ENCODE peak calls at places on chromosomes 4 and X, in six cellular contexts. Y is SK-N-SH; C is CD8-positive, alpha-beta T cell; P is left ventricle myocardium inferior; Z is osteoblast; J is HL-60. I is an unnamed sample. For H3K27me3, the result is how much of the 10 kb centered on the place peaks cover.

GRCh38 chr4:139672732-139673131 is 7.1 kb downstream of the MGST2 start:
- DNase-seq in Y (no peak), C (no peak), P (no peak), Z (no peak), J (no peak), I (no peak)

GRCh38 chrX:81957900-81958545 is 756.1 kb downstream of the SH3BGRL start:
- DNase-seq in Y (peak), C (no peak), P (no peak), Z (peak), J (no peak), I (no peak)

GRCh38 chr4:73735231-73735630 is 5.1 kb upstream of the CXCL8 start:
- DNase-seq in Y (no peak), C (no peak), P (no peak), Z (no peak), J (no peak), I (no peak)

GRCh38 chrX:86210772-86211171 is 62.5 kb downstream of the DACH2 start:
- DNase-seq in Y (peak), C (no peak), P (no peak), Z (no peak), J (no peak), I (no peak)

GRCh38 chr4:113157086-113157857 is 107.8 kb downstream of the ANK2 start:
- DNase-seq in Y (no peak), C (no peak), P (no peak), Z (no peak), J (no peak), I (no peak)

GRCh38 chr4:14317351-14317750 is 684.9 kb upstream of the CPEB2 start:
- DNase-seq in Y (no peak), C (no peak), P (no peak), Z (no peak), J (no peak), I (no peak)

GRCh38 chrX:446243-446642 is 59.5 kb upstream of the PPP2R3B start:
- DNase-seq in Y (no peak), C (no peak), P (no peak), Z (no peak), J (no peak), I (no peak)

GRCh38 chrX:125507119-125507518 is 187.4 kb downstream of the TEX13C start:
- DNase-seq in Y (no peak), C (no peak), P (no peak), Z (no peak), J (no peak), I (no peak)

GRCh38 chrX:6026980-6027379 is 201.7 kb downstream of the NLGN4X start:
- DNase-seq in Y (no peak), C (no peak), P (no peak), Z (no peak), J (no peak), I (no peak)

GRCh38 chrX:136021903-136022302 is 36.7 kb downstream of the SLC9A6 start:
- DNase-seq in Y (no peak), C (no peak), P (no peak), Z (no peak), J (no peak), I (no peak)

GRCh38 chr4:86592553-86593249 is 1.4 kb upstream of the PTPN13 start:
- DNase-seq in Y (no peak), C (no peak), P (no peak), Z (peak), J (no peak), I (no peak)

GRCh38 chr4:128228021-128228571 is 59.5 kb downstream of the PGRMC2 start:
- DNase-seq in Y (no peak), C (no peak), P (no peak), Z (no peak), J (no peak), I (no peak)

GRCh38 chr4:30172416-30172815 is 547.8 kb upstream of the PCDH7 start:
- DNase-seq in Y (no peak), C (no peak), P (no peak), Z (no peak), J (no peak), I (no peak)

GRCh38 chr4:155608231-155608885 is 58.3 kb upstream of the GUCY1A1 start:
- DNase-seq in Y (no peak), C (no peak), P (peak), Z (peak), J (no peak), I (no peak)

GRCh38 chr4:118337954-118338353 is 14.8 kb downstream of the PRSS12 start:
- DNase-seq in Y (no peak), C (no peak), P (no peak), Z (no peak), J (no peak), I (no peak)

GRCh38 chrX:106897259-106897658 is 5.9 kb downstream of the RIPPLY1 start:
- DNase-seq in Y (no peak), C (no peak), P (no peak), Z (peak), J (no peak), I (no peak)

GRCh38 chr4:19614171-19614570 is 637.5 kb upstream of the SLIT2 start:
- DNase-seq in Y (no peak), C (no peak), P (no peak), Z (no peak), J (no peak), I (no peak)

GRCh38 chrX:56805399-56805798 is 76.4 kb downstream of the NBDY start:
- DNase-seq in Y (no peak), C (no peak), P (no peak), Z (no peak), J (no peak), I (no peak)

GRCh38 chrX:119512145-119512800 is 44.0 kb downstream of the SLC25A5 start:
- DNase-seq in Y (peak), C (no peak), P (peak), Z (peak), J (peak), I (peak)

GRCh38 chr4:128353791-128354190 is 66.2 kb upstream of the PGRMC2 start:
- DNase-seq in Y (no peak), C (no peak), P (no peak), Z (no peak), J (no peak), I (no peak)

GRCh38 chrX:120358687-120359086 is 3.2 kb upstream of the ATP1B4 start:
- DNase-seq in Y (no peak), C (no peak), P (no peak), Z (peak), J (no peak), I (no peak)

GRCh38 chr4:74540193-74540592 is 95.3 kb downstream of the AREG start:
- DNase-seq in Y (no peak), C (no peak), P (no peak), Z (no peak), J (no peak), I (no peak)

GRCh38 chr4:118904935-118905334 is 16.3 kb downstream of the SYNPO2 start:
- DNase-seq in Y (peak), C (no peak), P (no peak), Z (no peak), J (no peak), I (no peak)

GRCh38 chrX:100083146-100083715 is 326.8 kb downstream of the PCDH19 start:
- DNase-seq in Y (no peak), C (no peak), P (no peak), Z (no peak), J (no peak), I (no peak)

GRCh38 chrX:13750204-13750603 is 15.7 kb downstream of the OFD1 start:
- DNase-seq in Y (peak), C (no peak), P (no peak), Z (peak), J (no peak), I (no peak)

GRCh38 chr4:98293089-98293887 is 32.1 kb downstream of the RAP1GDS1 start:
- DNase-seq in Y (no peak), C (no peak), P (no peak), Z (no peak), J (no peak), I (no peak)

GRCh38 chr4:113666386-113667114 is 95.0 kb downstream of the CAMK2D start:
- DNase-seq in Y (no peak), C (no peak), P (no peak), Z (no peak), J (no peak), I (no peak)

GRCh38 chr4:13857800-13858199 is 230.3 kb upstream of the BOD1L1 start:
- DNase-seq in Y (no peak), C (no peak), P (no peak), Z (no peak), J (no peak), I (no peak)

GRCh38 chr4:124135409-124135813 is 577.1 kb downstream of the ANKRD50 start:
- DNase-seq in Y (no peak), C (no peak), P (no peak), Z (no peak), J (no peak), I (no peak)

GRCh38 chrX:75603833-75604232 is 81.0 kb upstream of the ZDHHC15 start:
- DNase-seq in Y (peak), C (no peak), P (no peak), Z (no peak), J (no peak), I (no peak)

GRCh38 chr4:169185133-169185956 is 85.4 kb downstream of the SH3RF1 start:
- DNase-seq in Y (no peak), C (no peak), P (no peak), Z (no peak), J (no peak), I (no peak)

GRCh38 chr4:69058410-69059059 is 37.7 kb upstream of the UGT2B7 start:
- DNase-seq in Y (no peak), C (no peak), P (no peak), Z (no peak), J (no peak), I (no peak)

GRCh38 chrX:147912093-147912801 is 528 bp downstream of the FMR1 start:
- DNase-seq in Y (peak), C (peak), P (peak), Z (peak), J (no peak), I (peak)

GRCh38 chr4:2348786-2349185 is 69.7 kb downstream of the ZFYVE28 start:
- DNase-seq in Y (no peak), C (no peak), P (no peak), Z (no peak), J (no peak), I (no peak)

GRCh38 chrX:1734806-1735205 is 119.9 kb downstream of the ASMT start:
- DNase-seq in Y (no peak), C (no peak), P (no peak), Z (no peak), J (no peak), I (no peak)

GRCh38 chrX:45449982-45450381 is 249.3 kb upstream of the DIPK2B start:
- DNase-seq in Y (no peak), C (no peak), P (no peak), Z (no peak), J (no peak), I (no peak)

GRCh38 chr4:187019896-187020295 is 296.2 kb upstream of the FAT1 start:
- DNase-seq in Y (no peak), C (no peak), P (no peak), Z (no peak), J (no peak), I (no peak)

GRCh38 chr4:73259552-73260140 is 1.0 kb upstream of the ANKRD17 start:
- DNase-seq in Y (no peak), C (no peak), P (no peak), Z (no peak), J (no peak), I (no peak)

GRCh38 chr4:125315571-125316390 is 1.0 kb downstream of the FAT4 start:
- DNase-seq in Y (peak), C (no peak), P (peak), Z (peak), J (no peak), I (peak)

GRCh38 chrX:51421972-51422371 is 74.4 kb downstream of the NUDT11 start:
- DNase-seq in Y (no peak), C (no peak), P (no peak), Z (no peak), J (no peak), I (no peak)
- H3K27me3 ChIP-seq in Y (under half), C (under half), P (under half), Z (under half), J (under half), I (under half)

GRCh38 chr4:138655970-138656369 is 359.6 kb upstream of the NOCT start:
- DNase-seq in Y (no peak), C (no peak), P (no peak), Z (no peak), J (no peak), I (no peak)

GRCh38 chr4:138659640-138660325 is 355.8 kb upstream of the NOCT start:
- DNase-seq in Y (no peak), C (no peak), P (no peak), Z (no peak), J (no peak), I (no peak)

GRCh38 chr4:138663883-138664282 is 351.7 kb upstream of the NOCT start:
- DNase-seq in Y (no peak), C (no peak), P (no peak), Z (no peak), J (no peak), I (no peak)

GRCh38 chr4:138659041-138659565 is 356.5 kb upstream of the NOCT start:
- DNase-seq in Y (no peak), C (no peak), P (no peak), Z (no peak), J (no peak), I (no peak)

GRCh38 chr4:138658518-138658917 is 357.1 kb upstream of the NOCT start:
- DNase-seq in Y (no peak), C (no peak), P (no peak), Z (no peak), J (no peak), I (no peak)
- H3K27ac ChIP-seq in Y (no peak), C (no peak), P (no peak), Z (no peak), J (no peak), I (no peak)

GRCh38 chr4:7172508-7172907 is 19.8 kb upstream of the SORCS2 start:
- DNase-seq in Y (no peak), C (no peak), P (no peak), Z (no peak), J (no peak), I (no peak)
- H3K4me3 ChIP-seq in Y (no peak), C (no peak), P (no peak), Z (no peak), J (no peak), I (no peak)

GRCh38 chr4:108192056-108192455 is 23.3 kb upstream of the LEF1 start:
- DNase-seq in Y (no peak), C (no peak), P (no peak), Z (no peak), J (no peak), I (no peak)

GRCh38 chr4:108188770-108189169 is 20.0 kb upstream of the LEF1 start:
- DNase-seq in Y (no peak), C (no peak), P (no peak), Z (no peak), J (no peak), I (no peak)

GRCh38 chr4:108199881-108200280 is 31.1 kb upstream of the LEF1 start:
- DNase-seq in Y (no peak), C (no peak), P (no peak), Z (peak), J (no peak), I (no peak)

GRCh38 chr4:108191269-108191914 is 22.7 kb upstream of the LEF1 start:
- DNase-seq in Y (no peak), C (no peak), P (no peak), Z (no peak), J (no peak), I (no peak)

GRCh38 chr4:108193891-108194672 is 25.4 kb upstream of the LEF1 start:
- DNase-seq in Y (no peak), C (no peak), P (no peak), Z (peak), J (no peak), I (no peak)
- H3K27me3 ChIP-seq in Y (under half), C (under half), P (under half), Z (under half), J (under half), I (under half)

I was measured in aorta.